ENCODE peak calls at places on chromosomes 4 and X, in ten cellular contexts. D is heart right ventricle, J is omental fat pad, P is psoas muscle, R is GM10248, K is lower leg skin, M is astrocyte of the cerebellum, O is nephron progenitor cell, N is brain microvascular endothelial cell, U is astrocyte of the spinal cord. G is an unnamed sample.

GRCh38 chrX:111262086-111262485 is 8.2 kb downstream of the CAPN6 start:
- DNase-seq in D (no peak), J (no peak), P (no peak), R (no peak), K (no peak), M (no peak), O (no peak), N (no peak), U (no peak), G (no peak)

GRCh38 chr4:22021116-22021515 is 72.5 kb upstream of the KCNIP4 start:
- DNase-seq in D (no peak), J (no peak), P (no peak), R (no peak), K (no peak), M (no peak), O (no peak), N (no peak), U (no peak), G (no peak)

GRCh38 chr4:55932489-55932888 is 16.3 kb upstream of the CEP135 start:
- DNase-seq in D (no peak), J (no peak), P (no peak), R (no peak), K (no peak), M (no peak), O (no peak), N (no peak), U (no peak), G (no peak)

GRCh38 chr4:85942107-85942506 is 417.7 kb downstream of the MAPK10 start:
- DNase-seq in D (no peak), J (no peak), P (no peak), R (no peak), K (no peak), M (no peak), O (no peak), N (no peak), U (no peak), G (no peak)

GRCh38 chrX:11319689-11320302 is 26.6 kb downstream of the AMELX start:
- DNase-seq in D (no peak), J (no peak), P (no peak), R (no peak), K (no peak), M (no peak), O (no peak), N (no peak), U (no peak), G (no peak)

GRCh38 chr4:56215901-56216300 is 171.4 kb downstream of the AASDH start:
- DNase-seq in D (no peak), J (no peak), P (no peak), R (no peak), K (no peak), M (peak; percentile 56), O (no peak), N (peak; percentile 47), U (peak; percentile 70), G (no peak)

GRCh38 chrX:50988649-50989048 is 78.1 kb downstream of the BMP15 start:
- DNase-seq in D (peak; percentile 3), J (no peak), P (no peak), R (peak; percentile 9), K (no peak), M (no peak), O (peak; percentile 33), N (peak; percentile 49), U (peak; percentile 20), G (no peak)

GRCh38 chr4:3290889-3291321 is 1.9 kb upstream of the RGS12 start:
- DNase-seq in D (no peak), J (no peak), P (no peak), R (no peak), K (no peak), M (no peak), O (no peak), N (no peak), U (no peak), G (no peak)

GRCh38 chrX:74423289-74423985 is 2.1 kb downstream of the SLC16A2 start:
- DNase-seq in D (no peak), J (no peak), P (no peak), R (no peak), K (no peak), M (no peak), O (peak; percentile 15), N (no peak), U (no peak), G (no peak)

GRCh38 chrX:74291577-74291963 is 12.4 kb upstream of the ZCCHC13 start:
- DNase-seq in D (no peak), J (no peak), P (no peak), R (no peak), K (no peak), M (no peak), O (no peak), N (no peak), U (peak; percentile 2), G (no peak)

GRCh38 chrX:41449615-41450014 is 2.5 kb downstream of the NYX start:
- DNase-seq in D (peak; percentile 24), J (no peak), P (no peak), R (no peak), K (no peak), M (no peak), O (no peak), N (no peak), U (peak; percentile 16), G (no peak)

GRCh38 chrX:10177620-10178019 is 20.8 kb downstream of the CLCN4 start:
- DNase-seq in D (no peak), J (no peak), P (no peak), R (no peak), K (no peak), M (no peak), O (no peak), N (no peak), U (no peak), G (no peak)

GRCh38 chr4:190017357-190018200 is 9.5 kb downstream of the FRG2 start:
- DNase-seq in D (no peak), J (no peak), P (peak; percentile 50), R (peak; percentile 15), K (no peak), M (no peak), O (no peak), N (no peak), U (no peak), G (no peak)

GRCh38 chrX:137743414-137743813 is 177.5 kb downstream of the ZIC3 start:
- DNase-seq in D (no peak), J (no peak), P (no peak), R (no peak), K (no peak), M (no peak), O (no peak), N (no peak), U (no peak), G (no peak)

GRCh38 chr4:31089815-31090214 is 369.6 kb downstream of the PCDH7 start:
- DNase-seq in D (peak; percentile 67), J (no peak), P (no peak), R (no peak), K (no peak), M (peak; percentile 23), O (no peak), N (peak; percentile 40), U (peak; percentile 48), G (no peak)

GRCh38 chr4:16198271-16198670 is 28.0 kb downstream of the TAPT1 start:
- DNase-seq in D (no peak), J (no peak), P (no peak), R (no peak), K (no peak), M (no peak), O (no peak), N (no peak), U (no peak), G (no peak)

GRCh38 chr4:88109123-88109864 is 49.1 kb downstream of the ABCG2 start:
- DNase-seq in D (no peak), J (no peak), P (no peak), R (no peak), K (no peak), M (no peak), O (no peak), N (no peak), U (no peak), G (no peak)

GRCh38 chrX:29496636-29497180 is 718.7 kb upstream of the MAGEB2 start:
- DNase-seq in D (no peak), J (no peak), P (no peak), R (no peak), K (no peak), M (no peak), O (no peak), N (no peak), U (no peak), G (no peak)

GRCh38 chr4:112238833-112239232 is 7.2 kb downstream of the AP1AR start:
- DNase-seq in D (no peak), J (no peak), P (no peak), R (no peak), K (no peak), M (no peak), O (no peak), N (no peak), U (no peak), G (no peak)

GRCh38 chrX:151722241-151722846 is 6.5 kb downstream of the FATE1 start:
- DNase-seq in D (peak; percentile 13), J (no peak), P (no peak), R (peak; percentile 30), K (no peak), M (no peak), O (peak; percentile 62), N (no peak), U (peak; percentile 3), G (peak; percentile 31)
- TF ChIP-seq CTCF in D (peak; percentile 34), J (no peak), P (peak; percentile 26), R (no peak), K (no peak), M (peak; percentile 32), O (peak; percentile 52), N (peak; percentile 48), U (peak; percentile 50), G (peak; percentile 65)

GRCh38 chrX:69133561-69134542 is 31.4 kb downstream of the PJA1 start:
- DNase-seq in D (peak; percentile 8), J (no peak), P (no peak), R (no peak), K (no peak), M (peak; percentile 52), O (peak; percentile 34), N (peak; percentile 55), U (peak; percentile 63), G (no peak)
- TF ChIP-seq CTCF in D (peak; percentile 34), J (no peak), P (peak; percentile 27), R (no peak), K (no peak), M (peak; percentile 69), O (peak; percentile 53), N (peak; percentile 77), U (peak; percentile 62), G (peak; percentile 66)

DNA sequence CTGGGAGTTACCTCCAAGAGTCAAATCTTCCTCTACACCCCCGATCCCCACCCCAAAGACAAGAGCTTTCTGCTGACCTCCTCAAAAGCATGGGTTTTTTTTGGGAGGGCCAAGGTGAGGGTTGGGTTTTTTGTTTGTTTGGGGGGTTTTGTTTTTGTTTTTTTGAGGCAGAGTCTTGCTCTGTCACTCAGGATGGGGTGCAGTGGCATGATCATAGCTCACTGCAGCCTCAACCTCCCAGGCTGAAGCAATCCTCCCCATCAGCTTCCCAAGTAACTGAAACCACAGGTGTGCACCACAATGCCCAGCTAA is 18.7 kb upstream of the WFS1 start:
- DNase-seq in D (no peak), J (no peak), P (no peak), R (no peak), K (no peak), M (no peak), O (no peak), N (no peak), U (no peak), G (no peak)
- TF ChIP-seq CTCF in D (no peak), J (no peak), P (no peak), R (no peak), K (no peak), M (no peak), O (peak; percentile 26), N (no peak), U (no peak), G (no peak)

GRCh38 chr4:34422472-34422871 is 1821.8 kb downstream of the ARAP2 start:
- DNase-seq in D (no peak), J (no peak), P (no peak), R (no peak), K (no peak), M (peak; percentile 12), O (no peak), N (no peak), U (peak; percentile 22), G (no peak)
- TF ChIP-seq CTCF in D (no peak), J (no peak), P (no peak), R (no peak), K (no peak), M (no peak), O (no peak), N (peak; percentile 5), U (no peak), G (no peak)

G was measured in progenitor cell of endocrine pancreas.